ENCODE peak calls at places on chromosomes 6 and 20, in eight cellular contexts. D is CD8-positive, alpha-beta memory T cell; L is GM23248; J is neural progenitor cell; A is adipocyte; C is mucosa of descending colon; S is upper lobe of left lung; W is lung. E is an unnamed sample.

GRCh38 chr20:36312724-36313441 is 6.7 kb downstream of the DLGAP4 start:
- DNase-seq in D (no peak), L (no peak), J (no peak), A (no peak), C (no peak), S (no peak), W (no peak), E (no peak)

GRCh38 chr6:90559931-90560330 is 26.9 kb downstream of the MAP3K7 start:
- DNase-seq in D (no peak), L (no peak), J (no peak), A (no peak), C (no peak), S (no peak), W (no peak), E (no peak)

GRCh38 chr20:8509809-8510208 is 377.7 kb downstream of the PLCB1 start:
- DNase-seq in D (no peak), L (no peak), J (no peak), A (no peak), C (no peak), S (no peak), W (no peak), E (no peak)

GRCh38 chr6:137717074-137718073 is 149.7 kb upstream of the TNFAIP3 start:
- DNase-seq in D (peak; percentile 62), L (no peak), J (no peak), A (no peak), C (no peak), S (no peak), W (no peak), E (peak; percentile 73)

GRCh38 chr6:151679081-151679480 is 128.4 kb upstream of the ESR1 start:
- DNase-seq in D (no peak), L (peak; percentile 88), J (no peak), A (peak; percentile 29), C (no peak), S (no peak), W (no peak), E (no peak)

GRCh38 chr20:3311623-3312022 is 72.6 kb upstream of the SLC4A11 start:
- DNase-seq in D (no peak), L (no peak), J (no peak), A (no peak), C (no peak), S (no peak), W (no peak), E (no peak)

GRCh38 chr6:39387785-39388184 is 65.3 kb upstream of the KCNK16 start:
- DNase-seq in D (no peak), L (peak; percentile 36), J (no peak), A (no peak), C (no peak), S (no peak), W (no peak), E (no peak)

GRCh38 chr6:68211242-68211795 is 423.8 kb upstream of the ADGRB3 start:
- DNase-seq in D (no peak), L (no peak), J (no peak), A (no peak), C (no peak), S (no peak), W (no peak), E (no peak)

GRCh38 chr6:39847216-39847615 is 55.0 kb downstream of the DAAM2 start:
- DNase-seq in D (no peak), L (peak; percentile 22), J (no peak), A (peak; percentile 5), C (peak; percentile 7), S (no peak), W (no peak), E (no peak)

GRCh38 chr20:6142348-6142993 is 19.6 kb upstream of the FERMT1 start:
- DNase-seq in D (peak; percentile 24), L (peak; percentile 56), J (peak; percentile 66), A (peak; percentile 83), C (peak; percentile 78), S (no peak), W (no peak), E (no peak)

GRCh38 chr6:167547751-167548150 is 222.9 kb downstream of the TTLL2 start:
- DNase-seq in D (no peak), L (no peak), J (no peak), A (no peak), C (no peak), S (no peak), W (no peak), E (no peak)

GRCh38 chr6:70903665-70904452 is 53.0 kb downstream of the B3GAT2 start:
- DNase-seq in D (no peak), L (no peak), J (no peak), A (no peak), C (no peak), S (no peak), W (no peak), E (no peak)

GRCh38 chr20:64119681-64120341 is 12.4 kb upstream of the NPBWR2 start:
- DNase-seq in D (no peak), L (no peak), J (no peak), A (no peak), C (no peak), S (no peak), W (no peak), E (no peak)

GRCh38 chr20:20666359-20666758 is 46.1 kb downstream of the RALGAPA2 start:
- DNase-seq in D (no peak), L (no peak), J (no peak), A (no peak), C (no peak), S (no peak), W (peak; percentile 41), E (no peak)

GRCh38 chr20:49665796-49666195 is 47.9 kb downstream of the B4GALT5 start:
- DNase-seq in D (no peak), L (no peak), J (no peak), A (no peak), C (no peak), S (no peak), W (no peak), E (no peak)

GRCh38 chr6:138278326-138278725 is 60.0 kb upstream of the PBOV1 start:
- DNase-seq in D (no peak), L (peak; percentile 62), J (peak; percentile 68), A (no peak), C (peak; percentile 17), S (no peak), W (no peak), E (no peak)

GRCh38 chr6:170186909-170187668 is 103.8 kb downstream of the DLL1 start:
- DNase-seq in D (no peak), L (no peak), J (no peak), A (no peak), C (no peak), S (peak; percentile 64), W (no peak), E (no peak)

DNA sequence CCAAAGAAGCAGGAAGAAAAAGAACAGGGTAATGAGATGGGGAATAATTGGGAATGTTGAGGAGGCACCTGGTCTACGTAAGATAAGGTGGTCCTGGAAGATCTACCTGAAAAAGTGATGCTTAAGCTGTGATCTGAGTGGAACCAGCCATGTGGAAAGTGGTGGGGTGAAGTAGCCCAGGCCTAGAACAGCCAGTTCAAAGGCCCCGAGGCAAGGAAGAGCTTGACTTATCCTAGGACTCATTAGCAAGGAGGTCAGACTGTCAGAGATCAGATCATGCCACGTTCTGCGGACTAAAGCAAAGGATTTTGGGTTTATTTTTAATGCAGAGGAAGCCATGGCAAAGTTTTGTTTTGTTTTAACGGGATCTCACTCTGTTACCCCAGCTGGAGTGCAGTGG is 5.1 kb downstream of the SYCP2L start:
- DNase-seq in D (no peak), L (no peak), J (no peak), A (no peak), C (no peak), S (no peak), W (no peak), E (no peak)
- H3K9me3 ChIP-seq in D (no peaks in the 10 kb centered on the region), L (no peaks in the 10 kb centered on the region), J (no peaks in the 10 kb centered on the region), A (peaks cover 14% of the 10 kb centered on the region), C (no peaks in the 10 kb centered on the region), S (no peaks in the 10 kb centered on the region), W (no peaks in the 10 kb centered on the region), E (no peaks in the 10 kb centered on the region)

GRCh38 chr6:96101564-96101963 is 85.8 kb downstream of the FUT9 start:
- DNase-seq in D (no peak), L (no peak), J (no peak), A (no peak), C (no peak), S (no peak), W (no peak), E (no peak)

GRCh38 chr6:96110878-96111277 is 95.1 kb downstream of the FUT9 start:
- DNase-seq in D (no peak), L (no peak), J (no peak), A (no peak), C (no peak), S (no peak), W (no peak), E (no peak)

GRCh38 chr6:96104910-96105309 is 89.1 kb downstream of the FUT9 start:
- DNase-seq in D (no peak), L (no peak), J (no peak), A (no peak), C (no peak), S (no peak), W (no peak), E (no peak)
- H3K9me3 ChIP-seq in D (no peaks in the 10 kb centered on the region), L (no peaks in the 10 kb centered on the region), J (no peaks in the 10 kb centered on the region), A (no peaks in the 10 kb centered on the region), C (no peaks in the 10 kb centered on the region), S (no peaks in the 10 kb centered on the region), W (no peaks in the 10 kb centered on the region), E (no peaks in the 10 kb centered on the region)

DNA sequence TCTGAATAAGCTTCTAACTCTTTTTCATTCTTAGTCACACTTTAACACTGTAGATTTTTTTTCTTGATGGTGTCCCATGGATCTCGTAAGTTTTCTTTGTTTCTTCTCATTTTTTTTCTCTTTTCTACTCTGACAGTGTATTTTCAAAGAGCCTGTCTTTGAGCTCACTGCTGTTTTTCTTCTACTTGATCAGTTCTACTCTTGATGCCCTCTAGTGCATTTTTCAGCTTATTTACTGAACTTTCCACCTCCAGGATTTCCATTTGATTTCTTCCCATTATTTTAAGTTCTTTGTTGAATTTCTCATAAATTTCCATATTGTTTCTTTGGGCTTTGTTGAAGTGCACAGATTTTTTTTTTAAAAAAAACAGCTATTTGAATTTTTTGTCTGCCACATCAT is 2641.1 kb upstream of the DEFB115 start:
- DNase-seq in D (no peak), L (no peak), J (no peak), A (no peak), C (no peak), S (no peak), W (no peak), E (no peak)
- H3K9me3 ChIP-seq in D (no peaks in the 10 kb centered on the region), L (no peaks in the 10 kb centered on the region), J (peaks cover 49% of the 10 kb centered on the region), A (peaks cover 22% of the 10 kb centered on the region), C (peaks cover 54% of the 10 kb centered on the region), S (peaks cover 12% of the 10 kb centered on the region), W (peaks cover 10% of the 10 kb centered on the region), E (peaks cover 8% of the 10 kb centered on the region)

DNA sequence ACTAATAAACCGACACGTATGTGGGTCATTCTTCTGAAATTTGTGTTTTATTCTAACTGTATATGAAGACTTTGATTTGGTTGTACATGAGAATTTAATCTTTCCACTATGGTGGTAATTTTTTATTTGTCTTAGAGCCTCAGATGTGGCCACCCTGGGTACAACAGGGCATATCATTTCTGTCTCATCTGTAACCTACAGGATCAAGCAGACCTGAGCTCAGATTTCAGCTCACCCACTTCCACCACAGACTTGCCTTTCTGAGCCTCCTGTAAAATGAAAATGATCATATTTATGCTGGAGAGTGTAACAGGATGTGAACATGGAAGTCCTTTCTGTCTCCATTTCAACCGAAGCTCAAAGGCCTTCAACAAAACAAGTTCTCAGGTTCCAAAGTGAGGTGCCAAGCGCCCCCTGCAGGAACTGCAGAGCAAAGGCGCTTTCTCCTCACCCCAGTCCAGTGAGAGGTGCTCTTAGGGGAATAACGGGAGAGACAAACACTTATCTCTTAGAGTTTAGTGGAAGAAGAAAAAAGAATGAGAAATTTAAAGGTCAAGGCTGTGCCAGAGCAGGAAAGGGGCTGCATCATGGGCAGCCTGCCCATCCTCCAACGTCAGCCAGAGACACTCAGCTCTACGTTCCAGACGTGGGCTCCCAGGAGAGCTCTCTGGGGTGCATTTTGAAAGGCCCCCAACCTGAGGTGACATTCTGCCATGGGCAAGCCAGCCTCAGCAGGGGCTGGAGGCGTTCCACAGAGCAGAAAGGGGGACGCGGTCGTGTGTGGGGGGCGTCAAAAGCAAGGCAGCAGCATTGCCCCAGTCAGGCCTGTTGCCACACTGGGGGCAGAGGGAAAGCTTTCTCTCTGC is 23.1 kb upstream of the CD24 start:
- DNase-seq in D (peak; percentile 19), L (peak; percentile 73), J (peak; percentile 81), A (peak; percentile 68), C (peak; percentile 59), S (no peak), W (peak; percentile 35), E (peak; percentile 30)
- H3K9me3 ChIP-seq in D (no peaks in the 10 kb centered on the region), L (no peaks in the 10 kb centered on the region), J (no peaks in the 10 kb centered on the region), A (no peaks in the 10 kb centered on the region), C (no peaks in the 10 kb centered on the region), S (no peaks in the 10 kb centered on the region), W (no peaks in the 10 kb centered on the region), E (no peaks in the 10 kb centered on the region)

E was measured in T-helper 17 cell.